ENCODE peak calls at places on chromosomes 16 and 17, in four cellular contexts. H is heart left ventricle, S is MM.1S, J is astrocyte of the cerebellum. Q is an unnamed sample.

GRCh38 chr16:80540516-80541305 is at the start of gene DYNLRB2:
- DNase-seq in H (peak; percentile 94), S (peak; percentile 88), J (peak; percentile 80), Q (peak; percentile 51)

GRCh38 chr16:13426279-13426678 is 493.7 kb upstream of the ERCC4 start:
- DNase-seq in H (no peak), S (no peak), J (no peak), Q (no peak)

GRCh38 chr17:81239714-81240555 is 817 bp downstream of the NDUFAF8 start:
- DNase-seq in H (no peak), S (peak; percentile 84), J (no peak), Q (no peak)

GRCh38 chr17:63544467-63545301 is 5.6 kb upstream of the DCAF7 start:
- DNase-seq in H (no peak), S (no peak), J (no peak), Q (no peak)

GRCh38 chr17:44349553-44350070 is 4.5 kb downstream of the GRN start:
- DNase-seq in H (no peak), S (no peak), J (no peak), Q (no peak)

GRCh38 chr17:17805575-17805974 is 31.2 kb downstream of the SREBF1 start:
- DNase-seq in H (no peak), S (no peak), J (no peak), Q (no peak)

GRCh38 chr17:50349241-50349595 is 3.3 kb downstream of the XYLT2 start:
- DNase-seq in H (no peak), S (no peak), J (no peak), Q (no peak)

GRCh38 chr17:28093999-28094716 is 51.7 kb downstream of the NLK start:
- DNase-seq in H (no peak), S (no peak), J (no peak), Q (no peak)

GRCh38 chr17:68512247-68512966 is at the start of gene PRKAR1A:
- DNase-seq in H (peak; percentile 97), S (peak; percentile 96), J (peak; percentile 89), Q (peak; percentile 48)
- TF ChIP-seq CTCF in H (peak; percentile 11), S (no peak), J (no peak), Q (no peak)

DNA sequence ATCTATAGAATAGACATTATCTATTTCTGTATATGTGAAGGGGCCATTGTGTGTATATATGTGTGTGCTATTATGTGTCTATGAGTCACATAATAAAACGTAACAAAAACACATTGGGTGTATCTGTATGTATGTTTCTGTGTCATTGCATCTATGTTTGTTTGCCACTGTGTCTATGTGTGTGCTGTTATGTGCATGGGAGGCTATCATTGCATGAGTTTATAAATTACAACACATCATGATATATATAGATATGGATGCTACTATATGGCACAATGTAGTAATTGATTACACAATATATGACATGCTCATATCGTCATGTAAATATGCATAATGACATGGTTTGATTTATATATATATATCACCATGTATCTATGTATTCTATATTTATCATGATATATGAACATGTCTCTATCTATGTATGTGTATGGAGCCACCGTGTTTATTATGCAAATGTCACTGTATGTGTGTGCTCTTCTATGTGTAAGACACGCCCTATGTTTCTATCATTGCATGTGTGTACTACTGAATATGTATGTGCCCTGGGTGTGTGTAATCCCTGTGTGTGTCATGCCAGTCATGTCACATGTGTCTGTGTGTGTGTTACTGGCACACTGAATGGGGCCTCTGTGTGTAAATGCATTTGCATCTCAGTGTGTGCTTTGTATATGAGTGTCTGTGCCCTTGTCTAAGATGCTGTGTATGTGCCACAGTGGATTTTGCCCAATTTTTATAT is 1.4 kb upstream of the TSPOAP1 start:
- DNase-seq in H (no peak), S (peak; percentile 89), J (no peak), Q (no peak)
- H3K4me3 ChIP-seq in H (peak overlapping the region; percentile 58), S (peak overlapping the region; percentile 100), J (no peak overlapping the region), Q (no peak overlapping the region)

GRCh38 chr16:22007509-22008214 is at the start of gene MOSMO:
- DNase-seq in H (peak; percentile 81), S (peak; percentile 65), J (peak; percentile 18), Q (peak; percentile 12)
- TF ChIP-seq CTCF in H (no peak), S (no peak), J (no peak), Q (no peak)

GRCh38 chr16:59997706-59998105 is 1263.6 kb upstream of the GOT2 start:
- DNase-seq in H (no peak), S (no peak), J (no peak), Q (no peak)

DNA sequence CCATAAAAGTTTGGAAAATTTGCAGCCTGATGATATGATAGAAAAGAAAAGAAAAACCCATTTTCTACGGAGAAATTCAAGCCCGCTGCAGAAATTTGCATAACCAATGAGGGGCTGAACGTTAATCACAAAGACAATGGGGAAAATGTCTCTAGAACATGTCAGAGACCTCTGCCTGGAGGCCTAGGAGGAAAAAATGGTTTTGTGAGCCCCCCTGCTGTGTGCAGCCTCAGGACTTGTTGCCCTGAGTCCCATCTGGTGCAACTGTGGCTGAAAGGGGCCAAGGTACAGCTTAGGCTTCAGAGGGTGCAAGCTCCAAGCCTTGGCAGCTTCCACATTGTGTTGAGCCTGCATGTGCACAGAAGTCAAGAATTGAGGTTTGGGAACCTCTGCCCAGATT is 1267.4 kb upstream of the GOT2 start:
- DNase-seq in H (no peak), S (no peak), J (no peak), Q (no peak)
- H3K4me3 ChIP-seq in H (no peak overlapping the region), S (no peak overlapping the region), J (no peak overlapping the region), Q (no peak overlapping the region)

GRCh38 chr17:45981306-45981705 is 17.7 kb upstream of the STH start:
- DNase-seq in H (no peak), S (no peak), J (no peak), Q (no peak)
- TF ChIP-seq CTCF in H (no peak), S (no peak), J (no peak), Q (no peak)

GRCh38 chr16:89505204-89506112 is 2.7 kb upstream of the SPG7 start:
- DNase-seq in H (peak; percentile 93), S (no peak), J (no peak), Q (peak; percentile 68)

GRCh38 chr16:89507219-89507833 is 877 bp upstream of the SPG7 start:
- DNase-seq in H (no peak), S (no peak), J (no peak), Q (no peak)

GRCh38 chr16:89507834-89508590 is at the start of gene SPG7:
- DNase-seq in H (peak; percentile 88), S (peak; percentile 75), J (peak; percentile 49), Q (no peak)

GRCh38 chr16:89506113-89506504 is 2.1 kb upstream of the SPG7 start:
- DNase-seq in H (peak; percentile 38), S (no peak), J (no peak), Q (no peak)

DNA sequence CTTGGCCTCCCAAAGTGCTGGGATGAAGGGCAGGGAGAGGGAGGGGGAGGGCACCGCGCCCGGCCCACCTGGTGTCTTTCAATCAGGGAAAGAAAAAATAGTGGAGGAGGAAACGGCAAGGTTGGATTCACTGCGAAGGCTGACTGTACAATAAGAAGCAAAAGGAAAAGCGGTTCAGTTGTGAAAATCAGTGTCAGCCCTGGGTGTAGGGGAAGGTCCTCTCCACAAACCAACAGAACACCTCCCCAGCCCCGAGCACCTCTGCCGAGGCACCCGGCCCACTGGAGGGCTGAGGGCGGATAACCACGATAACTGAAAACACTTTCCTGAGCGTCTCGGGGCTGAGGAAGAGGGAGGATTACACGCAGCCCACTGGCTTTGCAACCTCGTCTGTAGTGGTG is 1.4 kb upstream of the SPG7 start:
- DNase-seq in H (no peak), S (no peak), J (no peak), Q (no peak)
- H3K4me3 ChIP-seq in H (peak overlapping the region; percentile 85), S (no peak overlapping the region), J (peak overlapping the region; percentile 85), Q (peak overlapping the region; percentile 94)

GRCh38 chr16:29315916-29316517 is 90.5 kb downstream of the NPIPB11 start:
- DNase-seq in H (no peak), S (peak; percentile 6), J (no peak), Q (no peak)
- TF ChIP-seq CTCF in H (no peak), S (no peak), J (no peak), Q (peak; percentile 42)

DNA sequence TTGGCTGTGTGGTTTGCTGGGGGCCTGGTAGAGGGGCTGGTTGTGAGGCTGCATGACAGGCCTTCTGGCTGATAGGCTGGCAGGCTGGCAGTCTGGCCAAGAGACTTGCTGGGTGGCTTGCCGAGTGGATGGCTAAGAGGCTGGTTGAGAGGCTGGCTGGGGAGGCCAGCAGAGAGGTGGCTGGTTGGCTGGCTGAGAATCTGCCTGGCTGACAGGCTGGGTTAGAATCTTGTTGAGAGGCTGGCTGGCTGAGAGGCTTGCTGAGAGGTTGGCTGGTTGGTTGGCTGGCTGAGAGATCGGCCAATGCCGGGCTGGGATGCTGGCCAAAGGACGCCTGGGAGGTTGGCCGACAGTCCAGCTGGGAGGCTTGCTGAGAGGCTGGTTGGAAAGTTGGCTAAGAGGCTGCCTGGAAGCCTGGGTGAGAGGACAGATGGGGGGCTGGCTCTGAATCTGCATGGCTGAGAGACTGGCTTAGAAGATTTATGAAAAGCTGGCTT is 35.9 kb upstream of the ACSM2B start:
- DNase-seq in H (no peak), S (no peak), J (no peak), Q (no peak)
- H3K4me3 ChIP-seq in H (no peak overlapping the region), S (no peak overlapping the region), J (no peak overlapping the region), Q (no peak overlapping the region)

DNA sequence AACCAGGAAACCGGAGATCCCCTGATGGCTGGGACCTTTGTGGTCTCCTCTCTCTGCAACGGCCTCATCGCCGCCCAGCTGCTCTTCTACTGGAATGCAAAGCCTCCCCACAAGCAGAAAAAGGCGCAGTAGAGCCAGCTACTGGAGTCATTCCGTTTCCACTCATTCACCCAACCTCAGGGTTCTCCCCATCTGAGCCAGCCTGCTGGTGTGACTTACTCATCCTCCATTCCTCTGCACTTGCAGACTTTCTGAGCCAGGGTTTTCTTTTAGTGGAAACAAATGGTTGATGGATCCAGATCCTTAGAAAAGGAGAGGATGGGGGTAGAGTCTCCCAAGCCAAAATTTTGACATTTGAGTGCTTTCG is 2.5 kb downstream of the SOX15 start:
- DNase-seq in H (no peak), S (no peak), J (peak; percentile 87), Q (no peak)
- TF ChIP-seq CTCF in H (no peak), S (no peak), J (no peak), Q (no peak)

Q was measured in epithelial cell of proximal tubule.